ENCODE peak calls at places on chromosomes 1 and 21, in seven cellular contexts. Q is right cardiac atrium; S is natural killer cell; G is left lung; Z is pancreas; B is activated naive CD8-positive, alpha-beta T cell treated with anti-CD3 and anti-CD28 coated beads, Interleukin-2, amount 10 ng/mL, durations not matched to agents 7 days and 5 days; F is central memory CD8-positive, alpha-beta T cell. D is an unnamed sample.

GRCh38 chr1:224267922-224268321 is 62.0 kb downstream of the NVL start:
- ATAC-seq in Q (no peak), S (no peak), G (no peak), Z (no peak), B (no peak), F (no peak), D (no peak)

GRCh38 chr1:186681136-186681535 is 913 bp upstream of the PTGS2 start:
- ATAC-seq in Q (no peak), S (no peak), G (peak), Z (no peak), B (no peak), F (no peak), D (no peak)

GRCh38 chr1:96538883-96539282 is 182.7 kb upstream of the PTBP2 start:
- ATAC-seq in Q (peak), S (no peak), G (peak), Z (no peak), B (no peak), F (no peak), D (no peak)

GRCh38 chr1:114986286-114986685 is 43.3 kb upstream of the TSHB start:
- ATAC-seq in Q (no peak), S (no peak), G (no peak), Z (no peak), B (no peak), F (no peak), D (no peak)

GRCh38 chr21:41663805-41664788 is 102.8 kb downstream of the RIPK4 start:
- ATAC-seq in Q (no peak), S (no peak), G (peak), Z (peak), B (no peak), F (no peak), D (no peak)

GRCh38 chr21:35368326-35368725 is 319.2 kb upstream of the RUNX1 start:
- ATAC-seq in Q (no peak), S (no peak), G (no peak), Z (no peak), B (no peak), F (no peak), D (peak)

GRCh38 chr1:160096491-160097116 is 1.8 kb downstream of the IGSF8 start:
- ATAC-seq in Q (no peak), S (no peak), G (no peak), Z (no peak), B (no peak), F (no peak), D (no peak)

GRCh38 chr1:116167625-116168276 is 56.6 kb downstream of the MAB21L3 start:
- ATAC-seq in Q (peak), S (no peak), G (peak), Z (peak), B (no peak), F (no peak), D (peak)

GRCh38 chr1:34129630-34130029 is 35.4 kb downstream of the CSMD2 start:
- ATAC-seq in Q (no peak), S (no peak), G (no peak), Z (no peak), B (no peak), F (no peak), D (no peak)

GRCh38 chr1:161722406-161722805 is 1.1 kb downstream of the FCRLB start:
- ATAC-seq in Q (no peak), S (no peak), G (no peak), Z (no peak), B (no peak), F (no peak), D (no peak)

GRCh38 chr21:38330671-38331070 is 73.9 kb downstream of the KCNJ15 start:
- ATAC-seq in Q (no peak), S (no peak), G (no peak), Z (no peak), B (no peak), F (no peak), D (no peak)

GRCh38 chr1:31901838-31902508 is 36.2 kb downstream of the PTP4A2 start:
- ATAC-seq in Q (no peak), S (no peak), G (no peak), Z (no peak), B (no peak), F (no peak), D (peak)

GRCh38 chr21:43361127-43361492 is 65.8 kb downstream of the SIK1 start:
- ATAC-seq in Q (peak), S (no peak), G (no peak), Z (peak), B (no peak), F (no peak), D (no peak)

GRCh38 chr1:235766794-235767285 is 99.9 kb downstream of the LYST start:
- ATAC-seq in Q (no peak), S (no peak), G (no peak), Z (no peak), B (no peak), F (no peak), D (no peak)

GRCh38 chr1:244173240-244173639 is 122.2 kb downstream of the ZBTB18 start:
- ATAC-seq in Q (no peak), S (no peak), G (peak), Z (no peak), B (no peak), F (no peak), D (no peak)

GRCh38 chr1:87159378-87159915 is 169.2 kb upstream of the LMO4 start:
- ATAC-seq in Q (no peak), S (no peak), G (no peak), Z (no peak), B (no peak), F (no peak), D (no peak)

GRCh38 chr1:19785660-19786059 is 14.1 kb downstream of the TMCO4 start:
- ATAC-seq in Q (no peak), S (no peak), G (no peak), Z (no peak), B (no peak), F (no peak), D (no peak)

GRCh38 chr1:65458730-65459396 is 38.4 kb downstream of the LEPR start:
- ATAC-seq in Q (no peak), S (no peak), G (no peak), Z (no peak), B (no peak), F (no peak), D (no peak)

GRCh38 chr1:11142618-11143391 is 43.1 kb upstream of the EXOSC10 start:
- ATAC-seq in Q (peak), S (no peak), G (peak), Z (no peak), B (no peak), F (no peak), D (no peak)

GRCh38 chr1:167582064-167582463 is 28.5 kb upstream of the CREG1 start:
- ATAC-seq in Q (no peak), S (no peak), G (no peak), Z (no peak), B (no peak), F (no peak), D (no peak)

GRCh38 chr1:47593001-47593568 is 155.2 kb downstream of the FOXD2 start:
- ATAC-seq in Q (no peak), S (no peak), G (peak), Z (no peak), B (no peak), F (no peak), D (no peak)

GRCh38 chr1:234667891-234668576 is 58.1 kb upstream of the IRF2BP2 start:
- ATAC-seq in Q (no peak), S (no peak), G (no peak), Z (no peak), B (no peak), F (no peak), D (peak)

GRCh38 chr1:223848536-223848935 is 2.8 kb upstream of the TP53BP2 start:
- ATAC-seq in Q (no peak), S (no peak), G (no peak), Z (no peak), B (no peak), F (no peak), D (no peak)

GRCh38 chr1:206117151-206117948 is at the start of gene AVPR1B:
- ATAC-seq in Q (peak), S (peak), G (peak), Z (peak), B (peak), F (no peak), D (peak)

GRCh38 chr1:26690157-26690556 is 5.7 kb upstream of the ARID1A start:
- ATAC-seq in Q (no peak), S (no peak), G (no peak), Z (no peak), B (no peak), F (no peak), D (no peak)